ENCODE peak calls at places on chromosomes 3 and 15, in four cellular contexts. One of them, this sample, is unnamed.

GRCh38 chr15:82043726-82044372 is 2.0 kb downstream of the MEX3B start:
- DNase-seq in H1: no peak
- DNase-seq in GM12878: no peak
- DNase-seq in HepG2: no peak
- DNase-seq in this sample: peak; percentile 56

GRCh38 chr15:89217031-89217430 is 4.3 kb downstream of the RLBP1 start:
- DNase-seq in HepG2: no peak
- DNase-seq in GM12878: no peak
- DNase-seq in H1: no peak
- DNase-seq in this sample: no peak

GRCh38 chr3:148955544-148956346 is 35.6 kb upstream of the GYG1 start:
- DNase-seq in GM12878: no peak
- DNase-seq in HepG2: peak; percentile 47
- DNase-seq in H1: no peak
- DNase-seq in this sample: peak; percentile 50

GRCh38 chr3:46932455-46933225 is 43.9 kb downstream of the CCDC12 start:
- DNase-seq in H1: no peak
- DNase-seq in GM12878: no peak
- DNase-seq in HepG2: no peak
- DNase-seq in this sample: no peak

GRCh38 chr15:57827021-57827420 is 120.5 kb downstream of the POLR2M start:
- DNase-seq in HepG2: no peak
- DNase-seq in GM12878: peak; percentile 2
- DNase-seq in H1: no peak
- DNase-seq in this sample: no peak

GRCh38 chr15:83809345-83809744 is 155.4 kb downstream of the ADAMTSL3 start:
- DNase-seq in HepG2: no peak
- DNase-seq in H1: no peak
- DNase-seq in GM12878: no peak
- DNase-seq in this sample: no peak

GRCh38 chr15:61879219-61879618 is 181.0 kb downstream of the VPS13C start:
- DNase-seq in GM12878: no peak
- DNase-seq in H1: no peak
- DNase-seq in HepG2: peak; percentile 40
- DNase-seq in this sample: no peak

GRCh38 chr3:134161817-134162396 is 88.8 kb downstream of the RYK start:
- DNase-seq in H1: peak; percentile 23
- DNase-seq in HepG2: no peak
- DNase-seq in GM12878: no peak
- DNase-seq in this sample: no peak

GRCh38 chr15:66400351-66400774 is 13.7 kb downstream of the MAP2K1 start:
- DNase-seq in H1: no peak
- DNase-seq in HepG2: no peak
- DNase-seq in GM12878: no peak
- DNase-seq in this sample: no peak

GRCh38 chr15:62570405-62570783 is 405.3 kb upstream of the C2CD4B start:
- DNase-seq in GM12878: no peak
- DNase-seq in H1: no peak
- DNase-seq in HepG2: no peak
- DNase-seq in this sample: no peak

GRCh38 chr3:36512561-36512960 is 132.3 kb downstream of the STAC start:
- DNase-seq in GM12878: no peak
- DNase-seq in H1: no peak
- DNase-seq in HepG2: no peak
- DNase-seq in this sample: no peak

GRCh38 chr15:82045892-82046667 is at the start of gene MEX3B:
- DNase-seq in HepG2: peak; percentile 83
- DNase-seq in GM12878: peak; percentile 66
- DNase-seq in H1: peak; percentile 91
- DNase-seq in this sample: peak; percentile 92

GRCh38 chr3:5787863-5788488 is 600.5 kb downstream of the EDEM1 start:
- DNase-seq in GM12878: no peak
- DNase-seq in HepG2: no peak
- DNase-seq in H1: peak; percentile 7
- DNase-seq in this sample: peak; percentile 22

GRCh38 chr15:43025150-43025549 is 80.7 kb downstream of the UBR1 start:
- DNase-seq in HepG2: no peak
- DNase-seq in H1: no peak
- DNase-seq in GM12878: no peak
- DNase-seq in this sample: no peak

GRCh38 chr3:138125548-138126221 is 6.5 kb downstream of the A4GNT start:
- DNase-seq in GM12878: no peak
- DNase-seq in H1: no peak
- DNase-seq in HepG2: no peak
- DNase-seq in this sample: peak; percentile 70

GRCh38 chr15:62483817-62484216 is 318.7 kb upstream of the C2CD4B start:
- DNase-seq in GM12878: no peak
- DNase-seq in H1: no peak
- DNase-seq in HepG2: no peak
- DNase-seq in this sample: peak; percentile 43

GRCh38 chr3:72997421-72997961 is 880 bp downstream of the PPP4R2 start:
- DNase-seq in H1: no peak
- DNase-seq in GM12878: no peak
- DNase-seq in HepG2: peak; percentile 70
- DNase-seq in this sample: peak; percentile 59

GRCh38 chr15:65336767-65337435 is 32.4 kb downstream of the RNU5B-1 start:
- DNase-seq in GM12878: no peak
- DNase-seq in HepG2: no peak
- DNase-seq in H1: no peak
- DNase-seq in this sample: peak; percentile 57

GRCh38 chr3:27368831-27369607 is at the start of gene NEK10:
- DNase-seq in HepG2: peak; percentile 88
- DNase-seq in H1: peak; percentile 84
- DNase-seq in GM12878: peak; percentile 55
- DNase-seq in this sample: peak; percentile 94

GRCh38 chr3:14230729-14231128 is 52.1 kb downstream of the LSM3 start:
- DNase-seq in H1: no peak
- DNase-seq in GM12878: no peak
- DNase-seq in HepG2: no peak
- DNase-seq in this sample: no peak

GRCh38 chr3:119293761-119294401 is at the start of gene ARHGAP31:
- DNase-seq in GM12878: peak; percentile 62
- DNase-seq in H1: no peak
- DNase-seq in HepG2: peak; percentile 4
- DNase-seq in this sample: peak; percentile 83

GRCh38 chr15:88746451-88746850 is 56.8 kb upstream of the ACAN start:
- DNase-seq in HepG2: no peak
- DNase-seq in H1: no peak
- DNase-seq in GM12878: no peak
- DNase-seq in this sample: no peak

GRCh38 chr3:171804618-171805389 is 5.5 kb downstream of the PLD1 start:
- DNase-seq in H1: no peak
- DNase-seq in GM12878: no peak
- DNase-seq in HepG2: no peak
- DNase-seq in this sample: no peak

GRCh38 chr3:48016336-48016973 is at the start of gene MAP4:
- DNase-seq in GM12878: no peak
- DNase-seq in HepG2: no peak
- DNase-seq in H1: no peak
- DNase-seq in this sample: no peak

GRCh38 chr3:122760457-122761271 is 33.0 kb downstream of the HSPBAP1 start:
- DNase-seq in H1: peak; percentile 53
- DNase-seq in GM12878: no peak
- DNase-seq in HepG2: no peak
- DNase-seq in this sample: no peak

GRCh38 chr15:63233667-63234419 is 43.6 kb upstream of the APH1B start:
- DNase-seq in HepG2: peak; percentile 33
- DNase-seq in GM12878: no peak
- DNase-seq in H1: no peak
- DNase-seq in this sample: no peak

GRCh38 chr3:156396851-156397250 is 158.1 kb downstream of the SSR3 start:
- DNase-seq in HepG2: no peak
- DNase-seq in H1: no peak
- DNase-seq in GM12878: no peak
- DNase-seq in this sample: no peak

GRCh38 chr3:29494305-29495036 is 213.6 kb downstream of the RBMS3 start:
- DNase-seq in H1: no peak
- DNase-seq in HepG2: no peak
- DNase-seq in GM12878: no peak
- DNase-seq in this sample: peak; percentile 58

GRCh38 chr3:42652611-42653302 is 740 bp upstream of the ZBTB47 start:
- DNase-seq in GM12878: peak; percentile 16
- DNase-seq in H1: no peak
- DNase-seq in HepG2: peak; percentile 29
- DNase-seq in this sample: peak; percentile 27

GRCh38 chr15:72968531-72968922 is 83.7 kb upstream of the NEO1 start:
- DNase-seq in GM12878: no peak
- DNase-seq in HepG2: no peak
- DNase-seq in H1: no peak
- DNase-seq in this sample: no peak

GRCh38 chr3:70811880-70812279 is 499.4 kb upstream of the MDFIC2 start:
- DNase-seq in GM12878: no peak
- DNase-seq in HepG2: no peak
- DNase-seq in H1: no peak
- DNase-seq in this sample: no peak

GRCh38 chr3:126481808-126482502 is 6.3 kb upstream of the ZXDC start:
- DNase-seq in HepG2: peak; percentile 71
- DNase-seq in H1: no peak
- DNase-seq in GM12878: no peak
- DNase-seq in this sample: peak; percentile 77

GRCh38 chr3:933311-933710 is 159.5 kb upstream of the CNTN6 start:
- DNase-seq in H1: no peak
- DNase-seq in HepG2: no peak
- DNase-seq in GM12878: no peak
- DNase-seq in this sample: no peak

GRCh38 chr3:173983353-173983752 is 585.8 kb downstream of the NLGN1 start:
- DNase-seq in HepG2: no peak
- DNase-seq in GM12878: no peak
- DNase-seq in H1: no peak
- DNase-seq in this sample: no peak

GRCh38 chr15:57149196-57149595 is 227.1 kb upstream of the CGNL1 start:
- DNase-seq in GM12878: no peak
- DNase-seq in HepG2: no peak
- DNase-seq in H1: no peak
- DNase-seq in this sample: no peak

GRCh38 chr15:94542391-94542790 is 311.0 kb downstream of the MCTP2 start:
- DNase-seq in HepG2: no peak
- DNase-seq in H1: no peak
- DNase-seq in GM12878: no peak
- DNase-seq in this sample: no peak
- TF ChIP-seq RAD21 in HepG2: no peak
- TF ChIP-seq RAD21 in H1: no peak
- TF ChIP-seq RAD21 in GM12878: no peak
- TF ChIP-seq RAD21 in this sample: no peak

GRCh38 chr15:97196066-97197027 is 764.2 kb upstream of the ARRDC4 start:
- DNase-seq in GM12878: no peak
- DNase-seq in H1: no peak
- DNase-seq in HepG2: no peak
- DNase-seq in this sample: no peak
- H2AFZ ChIP-seq in GM12878: no peak overlapping the region
- H2AFZ ChIP-seq in H1: peak overlapping the region; percentile 43
- H2AFZ ChIP-seq in HepG2: no peak overlapping the region
- H2AFZ ChIP-seq in this sample: no peak overlapping the region

GRCh38 chr15:29675791-29676301 is 146.4 kb downstream of the TJP1 start:
- DNase-seq in HepG2: no peak
- DNase-seq in GM12878: no peak
- DNase-seq in H1: no peak
- DNase-seq in this sample: no peak
- TF ChIP-seq TCF12 in HepG2: no peak
- TF ChIP-seq TCF12 in GM12878: no peak
- TF ChIP-seq TCF12 in H1: no peak
- TF ChIP-seq TCF12 in this sample: no peak

DNA sequence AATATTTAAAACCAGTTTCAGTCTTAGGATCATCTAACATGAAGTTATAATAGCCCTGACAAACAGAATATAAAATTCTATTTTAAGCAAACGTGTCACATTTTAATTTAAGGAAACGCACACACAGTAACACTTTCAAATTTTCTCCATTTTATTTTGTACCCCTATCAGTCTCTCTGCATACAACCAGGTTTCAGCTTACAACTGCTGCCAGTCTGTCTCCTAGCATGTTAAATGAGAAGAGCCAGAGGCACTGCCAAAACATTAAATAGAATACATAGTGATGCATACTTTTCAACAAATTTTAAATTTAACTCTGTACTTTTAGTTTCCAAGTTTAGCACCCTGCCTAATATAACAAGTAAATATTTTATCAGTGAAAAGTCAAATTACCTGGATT is 60.8 kb downstream of the UACA start:
- DNase-seq in HepG2: no peak
- DNase-seq in GM12878: no peak
- DNase-seq in H1: no peak
- DNase-seq in this sample: no peak
- TF ChIP-seq RAD21 in HepG2: no peak
- TF ChIP-seq RAD21 in GM12878: no peak
- TF ChIP-seq RAD21 in H1: no peak
- TF ChIP-seq RAD21 in this sample: no peak

GRCh38 chr3:177283983-177284382 is 86.7 kb upstream of the TBL1XR1 start:
- DNase-seq in GM12878: no peak
- DNase-seq in HepG2: no peak
- DNase-seq in H1: no peak
- DNase-seq in this sample: no peak

GRCh38 chr3:177281292-177281942 is 84.1 kb upstream of the TBL1XR1 start:
- DNase-seq in H1: no peak
- DNase-seq in HepG2: no peak
- DNase-seq in GM12878: no peak
- DNase-seq in this sample: no peak

GRCh38 chr3:177284383-177284881 is 87.2 kb upstream of the TBL1XR1 start:
- DNase-seq in GM12878: no peak
- DNase-seq in H1: peak; percentile 75
- DNase-seq in HepG2: peak; percentile 35
- DNase-seq in this sample: no peak

GRCh38 chr3:177279118-177279815 is 82.0 kb upstream of the TBL1XR1 start:
- DNase-seq in H1: no peak
- DNase-seq in HepG2: peak; percentile 40
- DNase-seq in GM12878: no peak
- DNase-seq in this sample: no peak

GRCh38 chr3:177282028-177282655 is 84.9 kb upstream of the TBL1XR1 start:
- DNase-seq in GM12878: no peak
- DNase-seq in HepG2: no peak
- DNase-seq in H1: no peak
- DNase-seq in this sample: no peak
- H2AFZ ChIP-seq in GM12878: no peak overlapping the region
- H2AFZ ChIP-seq in HepG2: no peak overlapping the region
- H2AFZ ChIP-seq in H1: no peak overlapping the region
- H2AFZ ChIP-seq in this sample: no peak overlapping the region

GRCh38 chr3:94862703-94863102 is 799.8 kb downstream of the NSUN3 start:
- DNase-seq in GM12878: no peak
- DNase-seq in HepG2: peak; percentile 25
- DNase-seq in H1: no peak
- DNase-seq in this sample: peak; percentile 27
- TF ChIP-seq TCF12 in GM12878: no peak
- TF ChIP-seq TCF12 in HepG2: no peak
- TF ChIP-seq TCF12 in H1: no peak
- TF ChIP-seq TCF12 in this sample: no peak

This sample was measured in SK-N-SH.